ENCODE peak calls at places on chromosomes 4 and X, in four cellular contexts. One of them, this sample, is unnamed.

GRCh38 chrX:41600266-41600665 is 88.5 kb upstream of the GPR34 start:
- DNase-seq in fibroblast of lung: no peak
- DNase-seq in HCT116: no peak
- DNase-seq in PC-3: no peak
- DNase-seq in this sample: no peak

GRCh38 chrX:132119283-132119682 is 8.5 kb downstream of the FRMD7 start:
- DNase-seq in HCT116: no peak
- DNase-seq in fibroblast of lung: no peak
- DNase-seq in PC-3: no peak
- DNase-seq in this sample: no peak

GRCh38 chr4:101102114-101102752 is 245.1 kb downstream of the PPP3CA start:
- DNase-seq in fibroblast of lung: peak; percentile 96
- DNase-seq in HCT116: no peak
- DNase-seq in PC-3: no peak
- DNase-seq in this sample: no peak

GRCh38 chr4:78057135-78057599 is at the start of gene FRAS1:
- DNase-seq in fibroblast of lung: peak; percentile 30
- DNase-seq in HCT116: no peak
- DNase-seq in PC-3: peak; percentile 13
- DNase-seq in this sample: no peak

GRCh38 chrX:107675823-107676555 is 47.7 kb downstream of the PRPS1 start:
- DNase-seq in fibroblast of lung: peak; percentile 75
- DNase-seq in HCT116: no peak
- DNase-seq in PC-3: no peak
- DNase-seq in this sample: no peak

GRCh38 chr4:153573221-153573620 is 107.1 kb downstream of the TMEM131L start:
- DNase-seq in PC-3: no peak
- DNase-seq in HCT116: no peak
- DNase-seq in fibroblast of lung: no peak
- DNase-seq in this sample: no peak

GRCh38 chr4:186900232-186900900 is 176.7 kb upstream of the FAT1 start:
- DNase-seq in HCT116: no peak
- DNase-seq in PC-3: peak; percentile 38
- DNase-seq in fibroblast of lung: peak; percentile 63
- DNase-seq in this sample: no peak

GRCh38 chr4:98873059-98873458 is 55.9 kb downstream of the EIF4E start:
- DNase-seq in HCT116: no peak
- DNase-seq in PC-3: peak; percentile 13
- DNase-seq in fibroblast of lung: peak; percentile 47
- DNase-seq in this sample: peak; percentile 64

GRCh38 chr4:3082915-3083515 is 8.5 kb downstream of the HTT start:
- DNase-seq in PC-3: no peak
- DNase-seq in HCT116: no peak
- DNase-seq in fibroblast of lung: no peak
- DNase-seq in this sample: no peak

GRCh38 chr4:6451309-6451708 is 21.1 kb downstream of the PPP2R2C start:
- DNase-seq in fibroblast of lung: no peak
- DNase-seq in PC-3: no peak
- DNase-seq in HCT116: no peak
- DNase-seq in this sample: no peak
- TF ChIP-seq EZH2 in fibroblast of lung: no peak
- TF ChIP-seq EZH2 in PC-3: no peak
- TF ChIP-seq EZH2 in HCT116: no peak
- TF ChIP-seq EZH2 in this sample: no peak

GRCh38 chr4:17809667-17810066 is 890 bp downstream of the DCAF16 start:
- DNase-seq in HCT116: no peak
- DNase-seq in PC-3: no peak
- DNase-seq in fibroblast of lung: no peak
- DNase-seq in this sample: no peak

GRCh38 chr4:17807446-17807845 is 3.1 kb downstream of the DCAF16 start:
- DNase-seq in HCT116: no peak
- DNase-seq in fibroblast of lung: peak; percentile 19
- DNase-seq in PC-3: no peak
- DNase-seq in this sample: no peak

GRCh38 chr4:17811078-17811603 is 362 bp downstream of the NCAPG start:
- DNase-seq in HCT116: no peak
- DNase-seq in PC-3: no peak
- DNase-seq in fibroblast of lung: no peak
- DNase-seq in this sample: no peak

GRCh38 chr4:17810260-17811077 is at the start of the genes DCAF16 and NCAPG:
- DNase-seq in HCT116: peak; percentile 98
- DNase-seq in PC-3: peak; percentile 98
- DNase-seq in fibroblast of lung: peak; percentile 100
- DNase-seq in this sample: peak; percentile 85

DNA sequence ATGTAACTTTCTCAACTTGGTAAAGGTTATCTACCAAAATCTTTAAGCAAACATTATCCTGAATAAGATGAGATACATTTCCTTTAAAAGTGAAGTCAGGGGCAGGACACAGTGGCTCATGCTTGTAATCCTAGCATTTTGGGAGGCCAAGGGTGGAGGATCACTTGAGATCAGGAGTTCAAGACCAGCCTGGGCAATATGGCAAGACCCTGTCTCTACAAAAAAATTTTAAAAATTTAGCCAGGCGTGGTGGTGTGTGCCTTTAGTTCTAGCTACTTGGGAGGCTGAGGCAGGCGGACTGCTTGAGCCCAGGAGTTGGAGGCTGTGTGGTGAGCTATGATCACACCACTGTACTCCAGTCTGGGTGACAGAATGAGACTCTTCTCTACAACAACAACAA is 5.0 kb downstream of the DCAF16 start:
- DNase-seq in fibroblast of lung: no peak
- DNase-seq in HCT116: no peak
- DNase-seq in PC-3: no peak
- DNase-seq in this sample: no peak
- H3K36me3 ChIP-seq in fibroblast of lung: peaks cover 8% of the 10 kb centered on the region
- H3K36me3 ChIP-seq in HCT116: peaks cover 42% of the 10 kb centered on the region
- H3K36me3 ChIP-seq in PC-3: peaks cover 37% of the 10 kb centered on the region
- H3K36me3 ChIP-seq in this sample: peaks cover 45% of the 10 kb centered on the region

DNA sequence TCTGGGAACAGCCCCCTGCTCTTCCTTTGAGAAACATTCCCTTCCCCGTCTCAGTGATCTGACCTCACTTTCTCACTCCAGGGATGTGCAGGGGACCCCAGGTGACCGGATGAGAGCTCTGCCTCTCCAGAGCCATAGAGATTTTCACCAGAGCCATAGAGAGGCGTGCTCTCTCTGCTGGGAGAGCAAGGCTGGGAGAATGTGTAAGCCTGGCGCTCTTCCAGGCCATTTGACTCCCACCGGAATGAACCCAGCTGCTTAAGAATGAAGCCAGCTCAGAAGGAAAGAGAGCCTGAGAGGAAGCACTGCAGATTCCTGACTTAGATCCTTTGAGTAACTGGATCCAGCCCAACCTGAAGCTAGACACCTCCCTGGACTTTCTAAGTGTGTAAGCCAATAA is 106.4 kb downstream of the DHX15 start:
- DNase-seq in PC-3: peak; percentile 9
- DNase-seq in HCT116: no peak
- DNase-seq in fibroblast of lung: peak; percentile 84
- DNase-seq in this sample: no peak
- TF ChIP-seq EZH2 in PC-3: no peak
- TF ChIP-seq EZH2 in HCT116: no peak
- TF ChIP-seq EZH2 in fibroblast of lung: no peak
- TF ChIP-seq EZH2 in this sample: no peak

GRCh38 chr4:46032061-46032460 is 91.8 kb downstream of the GABRG1 start:
- DNase-seq in fibroblast of lung: no peak
- DNase-seq in HCT116: no peak
- DNase-seq in PC-3: no peak
- DNase-seq in this sample: no peak
- H3K36me3 ChIP-seq in fibroblast of lung: no peaks in the 10 kb centered on the region
- H3K36me3 ChIP-seq in HCT116: no peaks in the 10 kb centered on the region
- H3K36me3 ChIP-seq in PC-3: no peaks in the 10 kb centered on the region
- H3K36me3 ChIP-seq in this sample: no peaks in the 10 kb centered on the region

GRCh38 chr4:110614981-110615365 is 7.9 kb downstream of the PITX2 start:
- DNase-seq in HCT116: no peak
- DNase-seq in PC-3: no peak
- DNase-seq in fibroblast of lung: no peak
- DNase-seq in this sample: no peak

GRCh38 chr4:110614173-110614948 is 8.5 kb downstream of the PITX2 start:
- DNase-seq in PC-3: no peak
- DNase-seq in HCT116: no peak
- DNase-seq in fibroblast of lung: no peak
- DNase-seq in this sample: no peak

GRCh38 chr4:110616162-110617062 is 6.5 kb downstream of the PITX2 start:
- DNase-seq in HCT116: no peak
- DNase-seq in fibroblast of lung: no peak
- DNase-seq in PC-3: no peak
- DNase-seq in this sample: no peak

GRCh38 chr4:110617095-110617494 is 5.8 kb downstream of the PITX2 start:
- DNase-seq in PC-3: no peak
- DNase-seq in HCT116: no peak
- DNase-seq in fibroblast of lung: no peak
- DNase-seq in this sample: no peak

GRCh38 chr4:110615366-110616161 is 7.3 kb downstream of the PITX2 start:
- DNase-seq in fibroblast of lung: no peak
- DNase-seq in PC-3: no peak
- DNase-seq in HCT116: no peak
- DNase-seq in this sample: no peak
- TF ChIP-seq EZH2 in fibroblast of lung: peak; percentile 66
- TF ChIP-seq EZH2 in PC-3: no peak
- TF ChIP-seq EZH2 in HCT116: no peak
- TF ChIP-seq EZH2 in this sample: no peak

GRCh38 chr4:41167191-41167590 is 47.2 kb downstream of the APBB2 start:
- DNase-seq in PC-3: no peak
- DNase-seq in HCT116: no peak
- DNase-seq in fibroblast of lung: no peak
- DNase-seq in this sample: no peak
- H3K36me3 ChIP-seq in PC-3: no peaks in the 10 kb centered on the region
- H3K36me3 ChIP-seq in HCT116: no peaks in the 10 kb centered on the region
- H3K36me3 ChIP-seq in fibroblast of lung: no peaks in the 10 kb centered on the region
- H3K36me3 ChIP-seq in this sample: no peaks in the 10 kb centered on the region

DNA sequence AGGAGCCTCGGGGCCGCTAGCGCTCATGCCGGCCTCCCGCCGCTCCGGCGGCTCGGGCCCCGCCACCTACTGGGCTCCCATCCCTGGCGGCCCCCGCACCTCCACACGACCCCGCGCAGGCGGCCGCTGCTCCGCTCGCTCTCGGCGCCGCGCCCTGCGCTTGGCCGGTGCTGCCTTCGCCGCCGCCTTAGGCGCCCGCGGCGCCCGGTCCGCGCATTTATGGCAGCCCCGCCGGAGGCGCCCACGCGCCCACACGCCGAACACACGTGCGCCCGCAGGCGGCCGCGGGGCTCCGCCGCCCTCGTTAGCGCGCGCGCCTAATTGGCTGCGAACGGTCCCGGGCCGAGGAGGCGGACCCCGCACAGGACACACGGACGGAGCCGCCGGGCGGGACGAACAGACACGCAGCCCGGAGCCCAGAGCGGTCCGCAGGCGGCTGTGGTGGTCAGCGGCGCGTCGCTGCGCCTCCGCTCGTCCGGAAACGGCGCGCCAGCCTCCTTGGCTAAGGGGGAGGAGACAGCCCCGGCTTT is at the start of gene NKX1-1:
- DNase-seq in PC-3: no peak
- DNase-seq in HCT116: no peak
- DNase-seq in fibroblast of lung: no peak
- DNase-seq in this sample: no peak
- TF ChIP-seq EZH2 in PC-3: no peak
- TF ChIP-seq EZH2 in HCT116: no peak
- TF ChIP-seq EZH2 in fibroblast of lung: no peak
- TF ChIP-seq EZH2 in this sample: no peak

This sample was measured in SK-N-MC.